ENCODE peak calls at places on chromosomes 11 and 22, in ten cellular contexts. D is effector memory CD4-positive, alpha-beta T cell; I is activated CD4-positive, alpha-beta T cell treated with anti-CD3 and anti-CD28 coated beads, Interleukin-2, amount 10 ng/mL, durations not matched to agents 7 days and 5 days; Y is activated naive CD8-positive, alpha-beta T cell treated with anti-CD3 and anti-CD28 coated beads, Interleukin-2, amount 50 U/mL, for 24 hours; J is NCI-H345; R is stomach; O is sigmoid colon; U is EL; W is nucleus accumbens; G is activated naive CD4-positive, alpha-beta T cell. F is an unnamed sample.

GRCh38 chr11:68979931-68980775 is 633 bp downstream of the MRGPRD start:
- DNase-seq in Y (no peak), U (no peak), J (no peak), R (no peak), D (no peak), W (no peak), I (no peak), G (no peak), O (peak), F (no peak)

GRCh38 chr11:129115652-129116585 is 76.2 kb downstream of the ARHGAP32 start:
- DNase-seq in J (no peak), O (no peak), G (no peak), Y (no peak), D (no peak), W (no peak), I (no peak), U (peak), R (no peak), F (no peak)

GRCh38 chr11:65549088-65549487 is 9.1 kb downstream of the LTBP3 start:
- DNase-seq in O (no peak), W (no peak), R (no peak), G (no peak), J (no peak), I (no peak), Y (no peak), U (no peak), D (no peak), F (no peak)

GRCh38 chr22:50531546-50532352 is 1.9 kb upstream of the TYMP start:
- DNase-seq in O (peak), U (peak), Y (peak), R (peak), D (peak), W (no peak), J (peak), G (peak), I (peak), F (no peak)

GRCh38 chr11:66450610-66451009 is 12.0 kb upstream of the MRPL11 start:
- DNase-seq in J (no peak), Y (no peak), G (no peak), R (no peak), W (no peak), D (no peak), U (no peak), I (no peak), O (no peak), F (no peak)

GRCh38 chr11:61958590-61958989 is 8.4 kb downstream of the BEST1 start:
- DNase-seq in O (no peak), I (no peak), G (no peak), W (no peak), U (no peak), D (no peak), J (no peak), Y (no peak), R (no peak), F (no peak)

GRCh38 chr11:58888579-58888978 is 44.1 kb upstream of the GLYATL2 start:
- DNase-seq in D (no peak), G (no peak), W (no peak), R (no peak), O (no peak), Y (no peak), U (no peak), J (no peak), I (no peak), F (no peak)

GRCh38 chr22:38233427-38233826 is 31.6 kb downstream of the MAFF start:
- DNase-seq in R (no peak), J (no peak), U (peak), D (no peak), I (no peak), G (no peak), O (no peak), W (no peak), Y (no peak), F (no peak)